ENCODE peak calls at places on chromosomes 12 and 14, in nine cellular contexts. D, M, B, O, T, X, F, N and L are unnamed samples.

GRCh38 chr12:31215521-31216232 is 110.3 kb downstream of the SINHCAF start:
- DNase-seq in M (no peak), D (no peak), T (no peak), F (no peak), X (no peak), N (no peak), B (no peak), O (no peak), L (no peak)

GRCh38 chr12:65528127-65528526 is 249.6 kb downstream of the MSRB3 start:
- DNase-seq in T (no peak), X (no peak), N (no peak), B (no peak), F (no peak), M (no peak), D (no peak), O (no peak), L (no peak)

GRCh38 chr14:69012251-69012953 is 33.3 kb upstream of the ACTN1 start:
- DNase-seq in F (no peak), O (peak; percentile 30), T (no peak), B (no peak), D (no peak), X (no peak), N (no peak), M (no peak), L (no peak)

GRCh38 chr12:111715242-111715641 is 29.4 kb downstream of the ACAD10 start:
- DNase-seq in N (no peak), D (no peak), T (no peak), O (peak; percentile 49), B (no peak), X (no peak), M (no peak), F (no peak), L (no peak)

GRCh38 chr12:47650469-47650868 is 55.4 kb downstream of the RPAP3 start:
- DNase-seq in X (no peak), T (no peak), F (no peak), N (peak; percentile 11), D (no peak), O (no peak), B (no peak), M (no peak), L (no peak)

GRCh38 chr12:98022961-98023360 is 492.4 kb upstream of the TMPO start:
- DNase-seq in T (no peak), N (no peak), B (no peak), M (no peak), D (no peak), X (no peak), O (no peak), F (no peak), L (no peak)

GRCh38 chr14:61471297-61471980 is 150.1 kb downstream of the PRKCH start:
- DNase-seq in F (no peak), X (no peak), O (no peak), N (no peak), B (no peak), M (no peak), T (no peak), D (no peak), L (no peak)

GRCh38 chr12:111926631-111927030 is 84.6 kb downstream of the MAPKAPK5 start:
- DNase-seq in O (no peak), F (no peak), T (no peak), X (no peak), N (no peak), B (no peak), M (no peak), D (no peak), L (no peak)

GRCh38 chr12:24560192-24560591 is 388.7 kb downstream of the BCAT1 start:
- DNase-seq in X (no peak), M (no peak), T (no peak), B (no peak), F (no peak), N (no peak), O (no peak), D (no peak), L (no peak)

GRCh38 chr14:55832122-55832911 is 252.3 kb downstream of the KTN1 start:
- DNase-seq in T (no peak), D (no peak), M (no peak), F (no peak), B (no peak), X (no peak), N (no peak), O (no peak), L (no peak)

GRCh38 chr14:57182760-57183503 is 85.8 kb downstream of the EXOC5 start:
- DNase-seq in N (peak; percentile 4), X (no peak), O (peak; percentile 64), F (no peak), T (no peak), M (no peak), D (no peak), B (peak; percentile 67), L (no peak)

GRCh38 chr12:107402041-107403022 is 283.3 kb upstream of the PWP1 start:
- DNase-seq in B (peak; percentile 81), D (no peak), X (no peak), O (peak; percentile 87), T (no peak), N (peak; percentile 57), F (peak; percentile 35), M (peak; percentile 76), L (peak; percentile 18)

GRCh38 chr14:24411468-24412454 is 13.0 kb downstream of the NYNRIN start:
- DNase-seq in N (peak; percentile 73), X (peak; percentile 24), T (no peak), M (peak; percentile 42), D (no peak), B (peak; percentile 71), F (no peak), O (peak; percentile 71), L (peak; percentile 49)

GRCh38 chr12:75744607-75745256 is 233.3 kb upstream of the KRR1 start:
- DNase-seq in D (no peak), B (no peak), F (no peak), N (no peak), O (peak; percentile 33), X (no peak), M (no peak), T (no peak), L (no peak)

GRCh38 chr12:130498589-130499385 is 161.1 kb downstream of the PIWIL1 start:
- DNase-seq in T (no peak), F (no peak), N (no peak), B (no peak), M (no peak), X (no peak), O (no peak), D (no peak), L (no peak)

GRCh38 chr12:104799458-104799857 is 158.6 kb downstream of the SLC41A2 start:
- DNase-seq in T (no peak), D (no peak), B (no peak), N (no peak), M (no peak), O (no peak), X (no peak), F (no peak), L (no peak)

GRCh38 chr14:97411938-97412612 is 614.9 kb downstream of the VRK1 start:
- DNase-seq in N (no peak), T (no peak), X (no peak), F (no peak), O (no peak), M (no peak), D (no peak), B (no peak), L (no peak)

GRCh38 chr14:99183716-99184115 is 88.3 kb downstream of the BCL11B start:
- DNase-seq in X (no peak), N (no peak), M (no peak), F (no peak), D (no peak), O (no peak), T (no peak), B (no peak), L (no peak)

GRCh38 chr12:110762891-110763290 is 20.2 kb upstream of the PPP1CC start:
- DNase-seq in T (no peak), F (no peak), B (no peak), X (no peak), N (no peak), D (no peak), M (no peak), O (no peak), L (no peak)

GRCh38 chr12:31120392-31121008 is 46.8 kb downstream of the DDX11 start:
- DNase-seq in N (no peak), D (no peak), B (no peak), T (no peak), O (no peak), F (no peak), X (no peak), M (no peak), L (no peak)

GRCh38 chr12:2547273-2548044 is 247.3 kb upstream of the FKBP4 start:
- DNase-seq in D (no peak), X (no peak), O (no peak), M (no peak), F (no peak), T (no peak), B (no peak), N (peak; percentile 71), L (no peak)

GRCh38 chr12:63353559-63353958 is 202.6 kb upstream of the AVPR1A start:
- DNase-seq in D (no peak), O (no peak), X (no peak), F (no peak), T (no peak), M (no peak), B (peak; percentile 36), N (no peak), L (no peak)

GRCh38 chr14:96067985-96068930 is 29.1 kb downstream of the C14orf132 start:
- DNase-seq in N (no peak), D (no peak), T (peak; percentile 11), B (no peak), M (no peak), F (no peak), O (no peak), X (no peak), L (no peak)